ENCODE peak calls at places on chromosomes 2 and 18, in four cellular contexts. W is psoas muscle, O is body of pancreas, L is A673. Q is an unnamed sample.

GRCh38 chr2:174681983-174682577 is 82.2 kb downstream of the CHRNA1 start:
- DNase-seq in W (peak; percentile 69), O (peak; percentile 24), L (no peak), Q (peak; percentile 20)

GRCh38 chr2:197433770-197434438 is 924 bp downstream of the SF3B1 start:
- DNase-seq in W (no peak), O (no peak), L (no peak), Q (no peak)

GRCh38 chr18:24130494-24130893 is 8.4 kb upstream of the CABYR start:
- DNase-seq in W (no peak), O (no peak), L (no peak), Q (no peak)

GRCh38 chr2:235433860-235434259 is 60.0 kb upstream of the AGAP1 start:
- DNase-seq in W (peak; percentile 66), O (peak; percentile 83), L (peak; percentile 62), Q (no peak)

GRCh38 chr2:177883177-177883576 is 189.4 kb downstream of the PDE11A start:
- DNase-seq in W (no peak), O (no peak), L (no peak), Q (no peak)

GRCh38 chr18:64840911-64841701 is 692.2 kb upstream of the LINC00305 start:
- DNase-seq in W (no peak), O (no peak), L (no peak), Q (no peak)

GRCh38 chr2:57407742-57408343 is 638.8 kb upstream of the VRK2 start:
- DNase-seq in W (no peak), O (no peak), L (no peak), Q (no peak)

GRCh38 chr18:55320399-55321255 is 267.4 kb downstream of the TCF4 start:
- DNase-seq in W (no peak), O (no peak), L (peak; percentile 57), Q (no peak)

GRCh38 chr18:48133675-48134251 is 203.3 kb upstream of the SMAD2 start:
- DNase-seq in W (no peak), O (peak; percentile 23), L (no peak), Q (no peak)

GRCh38 chr18:75162467-75162866 is 46.5 kb downstream of the PTGR3 start:
- DNase-seq in W (no peak), O (no peak), L (no peak), Q (no peak)

GRCh38 chr2:86556508-86556907 is 6.7 kb downstream of the CHMP3 start:
- DNase-seq in W (no peak), O (no peak), L (no peak), Q (no peak)

GRCh38 chr2:28681216-28681981 is 70.2 kb upstream of the PPP1CB start:
- DNase-seq in W (no peak), O (peak; percentile 41), L (no peak), Q (no peak)

GRCh38 chr2:3108710-3109702 is 268.6 kb downstream of the EIPR1 start:
- DNase-seq in W (peak; percentile 46), O (no peak), L (no peak), Q (peak; percentile 4)

GRCh38 chr2:192887296-192887695 is 692.6 kb upstream of the TMEFF2 start:
- DNase-seq in W (no peak), O (no peak), L (peak; percentile 24), Q (no peak)

GRCh38 chr2:173326806-173327205 is 27.9 kb upstream of the CDCA7 start:
- DNase-seq in W (no peak), O (no peak), L (no peak), Q (no peak)
- H3K9me3 ChIP-seq in W (peaks cover 24% of the 10 kb centered on the region), O (no peaks in the 10 kb centered on the region), L (peaks cover 6% of the 10 kb centered on the region), Q (no peaks in the 10 kb centered on the region)

GRCh38 chr2:171201767-171202166 is 41.1 kb upstream of the TLK1 start:
- DNase-seq in W (no peak), O (no peak), L (no peak), Q (no peak)

GRCh38 chr2:171205551-171205950 is 44.9 kb upstream of the TLK1 start:
- DNase-seq in W (no peak), O (no peak), L (no peak), Q (no peak)

DNA sequence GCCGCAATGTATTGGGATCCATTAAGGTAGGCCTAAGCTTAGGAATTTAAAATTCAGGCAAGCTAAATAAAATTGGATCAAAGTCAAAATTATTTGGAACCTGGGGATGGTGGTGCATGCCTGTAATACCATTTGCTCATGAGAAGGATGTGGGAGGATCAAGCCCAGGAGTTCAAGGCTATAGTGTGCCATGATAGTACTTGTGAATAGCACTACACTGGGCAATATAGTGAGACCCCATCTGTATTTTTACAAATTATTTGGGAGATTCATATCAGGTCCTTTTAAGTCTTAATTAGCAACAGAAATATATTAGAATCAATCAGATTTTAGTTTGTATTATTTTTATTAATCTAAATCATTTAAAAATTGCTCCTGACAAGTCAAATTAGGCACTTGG is 39.8 kb upstream of the TLK1 start:
- DNase-seq in W (no peak), O (no peak), L (no peak), Q (no peak)
- H3K4me1 ChIP-seq in W (no peaks in the 10 kb centered on the region), O (no peaks in the 10 kb centered on the region), L (no peaks in the 10 kb centered on the region), Q (no peaks in the 10 kb centered on the region)

GRCh38 chr2:227471924-227472264 is at the start of gene AGFG1:
- DNase-seq in W (peak; percentile 90), O (peak; percentile 82), L (peak; percentile 89), Q (peak; percentile 83)

GRCh38 chr2:227473019-227473461 is 1.1 kb downstream of the AGFG1 start:
- DNase-seq in W (no peak), O (no peak), L (peak; percentile 64), Q (no peak)

GRCh38 chr2:227472265-227473018 is 486 bp downstream of the AGFG1 start:
- DNase-seq in W (peak; percentile 71), O (peak; percentile 29), L (peak; percentile 39), Q (peak; percentile 62)

GRCh38 chr2:227477291-227477690 is 5.3 kb downstream of the AGFG1 start:
- DNase-seq in W (no peak), O (no peak), L (no peak), Q (no peak)

GRCh38 chr2:227474406-227474805 is 2.5 kb downstream of the AGFG1 start:
- DNase-seq in W (no peak), O (no peak), L (no peak), Q (no peak)
- H3K4me3 ChIP-seq in W (peak overlapping the region; percentile 91), O (no peak overlapping the region), L (peak overlapping the region; percentile 93), Q (no peak overlapping the region)

DNA sequence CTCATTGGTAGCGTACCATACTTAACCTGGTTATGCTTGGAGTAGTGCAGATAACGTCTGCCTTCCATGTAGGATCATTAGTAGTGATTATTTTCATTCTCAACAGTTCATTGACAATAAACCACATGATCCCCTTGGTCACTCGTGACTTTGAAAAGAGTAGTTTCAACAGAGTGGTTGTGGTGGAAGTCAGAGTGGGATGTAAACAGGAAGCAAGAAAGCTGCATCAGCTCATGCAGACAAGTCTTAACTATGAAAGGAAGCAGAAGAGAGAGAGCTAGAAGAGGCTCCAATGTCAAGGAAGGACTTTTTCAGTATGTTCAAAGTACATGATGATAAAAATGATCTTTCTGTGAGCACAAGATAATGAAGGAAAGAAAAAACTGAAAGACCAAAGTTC is 287.4 kb downstream of the MBD2 start:
- DNase-seq in W (no peak), O (no peak), L (no peak), Q (no peak)
- H3K9me3 ChIP-seq in W (no peaks in the 10 kb centered on the region), O (no peaks in the 10 kb centered on the region), L (no peaks in the 10 kb centered on the region), Q (no peaks in the 10 kb centered on the region)

DNA sequence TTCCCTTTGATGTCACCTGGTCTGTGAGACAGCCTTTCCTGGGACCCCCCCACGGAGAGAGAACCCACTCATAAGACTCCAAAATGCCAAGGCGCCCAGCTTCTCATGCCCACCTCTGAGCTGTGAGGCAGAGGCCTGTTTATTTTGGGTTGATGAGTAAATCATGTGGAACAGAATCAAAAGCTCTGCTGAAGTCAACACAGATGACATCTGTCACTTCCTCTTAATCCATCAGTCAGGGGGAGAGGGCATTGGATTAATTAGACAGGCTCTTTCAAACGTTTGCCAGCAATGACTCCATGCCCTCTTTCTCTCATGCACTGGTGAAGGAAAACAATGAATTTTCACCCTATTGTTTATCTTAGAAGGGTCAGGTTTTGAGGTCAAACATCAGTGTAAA is 184.0 kb downstream of the ACKR3 start:
- DNase-seq in W (no peak), O (no peak), L (no peak), Q (no peak)
- H3K4me1 ChIP-seq in W (peaks cover 29% of the 10 kb centered on the region), O (peaks cover 4% of the 10 kb centered on the region), L (no peaks in the 10 kb centered on the region), Q (no peaks in the 10 kb centered on the region)

DNA sequence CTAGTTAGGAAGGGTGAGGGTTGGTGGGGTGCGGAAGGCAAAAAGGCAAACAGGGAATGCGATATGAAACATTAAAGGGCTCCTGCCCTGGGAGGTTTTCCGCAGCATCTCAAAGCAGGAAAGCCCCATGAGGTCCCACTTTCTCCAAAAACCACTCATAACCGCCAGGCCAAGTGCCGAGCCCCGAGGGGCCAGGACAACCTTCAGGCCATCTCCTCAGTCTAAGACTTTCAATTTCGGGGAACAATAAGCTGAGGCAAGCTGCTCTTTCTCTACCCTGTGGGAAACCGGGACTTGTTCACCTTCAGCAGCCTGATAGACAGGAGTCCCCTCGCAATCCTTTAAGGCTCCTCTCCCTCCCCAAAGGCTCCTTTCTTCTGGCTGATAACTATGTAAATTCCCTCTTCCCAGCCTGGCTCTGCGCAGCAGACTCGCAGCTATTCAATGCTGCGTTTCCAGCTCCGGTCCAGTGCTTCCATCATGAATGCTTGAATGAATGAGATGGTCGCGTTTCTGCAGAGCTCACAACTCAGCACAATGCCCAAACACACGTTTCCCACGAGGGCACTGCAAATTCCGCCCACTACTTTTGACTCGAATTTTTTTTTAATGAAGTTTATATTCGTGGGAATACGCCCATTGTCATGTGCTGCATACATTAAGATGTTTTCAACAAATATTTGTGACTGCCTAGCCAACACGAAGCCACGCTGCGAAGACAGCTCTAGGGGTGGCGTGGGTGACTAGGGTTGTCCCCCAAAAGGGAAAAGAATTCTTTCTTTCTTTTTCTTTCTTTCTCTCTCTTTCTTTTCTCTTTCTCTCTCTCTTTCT is 1.4 kb downstream of the LAMA1 start:
- DNase-seq in W (no peak), O (no peak), L (no peak), Q (no peak)
- H3K4me3 ChIP-seq in W (peak overlapping the region; percentile 66), O (peak overlapping the region; percentile 17), L (no peak overlapping the region), Q (no peak overlapping the region)

Q was measured in BE2C.